ENCODE peak calls at places on chromosomes 16 and 17, in six cellular contexts. B is H1, R is GM12878, L is K562, Z is GM12891, V is HepG2. K is an unnamed sample.

GRCh38 chr17:46972346-46972745 is 6.7 kb downstream of the RPRML start:
- DNase-seq in B (no peak), R (no peak), Z (no peak), L (no peak), V (no peak), K (no peak)

GRCh38 chr16:11526921-11527320 is 59.8 kb downstream of the LITAF start:
- DNase-seq in V (no peak), Z (no peak), B (peak), L (no peak), R (no peak), K (no peak)

GRCh38 chr16:50814043-50814442 is 72.2 kb downstream of the CYLD start:
- DNase-seq in L (no peak), Z (no peak), B (peak), R (no peak), V (no peak), K (no peak)

GRCh38 chr17:42781639-42782401 is 1.4 kb downstream of the WNK4 start:
- DNase-seq in L (no peak), R (no peak), Z (no peak), B (no peak), V (no peak), K (no peak)

GRCh38 chr17:17435323-17435722 is 41.5 kb upstream of the MED9 start:
- DNase-seq in Z (no peak), V (peak), B (no peak), L (no peak), R (no peak), K (no peak)

GRCh38 chr16:89565506-89566372 is 5.3 kb downstream of the RPL13 start:
- DNase-seq in Z (no peak), B (peak), L (peak), R (no peak), V (peak), K (no peak)

GRCh38 chr16:90012978-90013745 is 6.1 kb downstream of the DBNDD1 start:
- DNase-seq in L (no peak), R (no peak), Z (no peak), V (no peak), B (no peak), K (no peak)

GRCh38 chr17:30908717-30909420 is 2.8 kb upstream of the TEFM start:
- DNase-seq in R (no peak), B (no peak), V (no peak), L (no peak), Z (no peak), K (no peak)

GRCh38 chr17:28968269-28968913 is 17.1 kb upstream of the PHF12 start:
- DNase-seq in B (no peak), Z (no peak), L (no peak), V (no peak), R (no peak), K (no peak)

GRCh38 chr17:61414141-61414935 is 14.7 kb downstream of the TBX2 start:
- DNase-seq in L (peak), Z (no peak), R (no peak), B (peak), V (no peak), K (no peak)

GRCh38 chr17:41689497-41690299 is 1.0 kb downstream of the EIF1 start:
- DNase-seq in L (no peak), B (peak), R (no peak), V (peak), Z (no peak), K (no peak)

GRCh38 chr16:75022567-75022966 is 23.7 kb downstream of the ZNRF1 start:
- DNase-seq in B (no peak), L (no peak), Z (no peak), R (no peak), V (no peak), K (no peak)

GRCh38 chr17:9020096-9020823 is 1.1 kb upstream of the NTN1 start:
- DNase-seq in V (no peak), Z (no peak), R (no peak), L (no peak), B (no peak), K (no peak)

GRCh38 chr17:2814499-2815341 is 18.5 kb downstream of the RAP1GAP2 start:
- DNase-seq in B (no peak), V (no peak), R (peak), L (no peak), Z (peak), K (no peak)

GRCh38 chr17:37741334-37742113 is 3.3 kb downstream of the HNF1B start:
- DNase-seq in L (no peak), V (no peak), Z (no peak), R (no peak), B (no peak), K (no peak)

GRCh38 chr17:5047446-5047845 is 12.2 kb upstream of the SLC52A1 start:
- DNase-seq in R (no peak), L (no peak), Z (no peak), B (no peak), V (no peak), K (no peak)

GRCh38 chr17:36862116-36862920 is 75.0 kb upstream of the LHX1 start:
- DNase-seq in R (no peak), V (no peak), L (peak), B (no peak), Z (no peak), K (no peak)

GRCh38 chr16:88469615-88470395 is 16.7 kb downstream of the ZFPM1 start:
- DNase-seq in Z (no peak), B (no peak), L (no peak), V (no peak), R (no peak), K (no peak)

GRCh38 chr17:8859029-8859803 is 8.3 kb downstream of the PIK3R6 start:
- DNase-seq in R (no peak), L (no peak), B (no peak), Z (no peak), V (peak), K (no peak)

GRCh38 chr17:42891539-42892152 is 9.0 kb upstream of the G6PC1 start:
- DNase-seq in L (no peak), B (peak), Z (no peak), R (no peak), V (peak), K (no peak)

GRCh38 chr17:33674685-33675084 is 381.6 kb upstream of the ASIC2 start:
- DNase-seq in V (peak), R (peak), L (peak), B (peak), Z (peak), K (peak)
- TF ChIP-seq TAF1 in V (no peak), R (no peak), L (no peak), B (no peak), Z (no peak), K (no peak)

GRCh38 chr17:80653856-80654255 is 109.2 kb downstream of the RPTOR start:
- DNase-seq in V (no peak), B (no peak), R (no peak), L (no peak), Z (no peak), K (no peak)

GRCh38 chr17:80655588-80655987 is 111.0 kb downstream of the RPTOR start:
- DNase-seq in R (no peak), L (no peak), B (no peak), Z (no peak), V (no peak), K (no peak)

GRCh38 chr17:80657561-80657960 is 112.9 kb downstream of the RPTOR start:
- DNase-seq in B (no peak), Z (no peak), V (no peak), R (no peak), L (no peak), K (no peak)

GRCh38 chr17:80658821-80659220 is 114.2 kb downstream of the RPTOR start:
- DNase-seq in V (no peak), L (no peak), B (no peak), R (no peak), Z (no peak), K (no peak)

DNA sequence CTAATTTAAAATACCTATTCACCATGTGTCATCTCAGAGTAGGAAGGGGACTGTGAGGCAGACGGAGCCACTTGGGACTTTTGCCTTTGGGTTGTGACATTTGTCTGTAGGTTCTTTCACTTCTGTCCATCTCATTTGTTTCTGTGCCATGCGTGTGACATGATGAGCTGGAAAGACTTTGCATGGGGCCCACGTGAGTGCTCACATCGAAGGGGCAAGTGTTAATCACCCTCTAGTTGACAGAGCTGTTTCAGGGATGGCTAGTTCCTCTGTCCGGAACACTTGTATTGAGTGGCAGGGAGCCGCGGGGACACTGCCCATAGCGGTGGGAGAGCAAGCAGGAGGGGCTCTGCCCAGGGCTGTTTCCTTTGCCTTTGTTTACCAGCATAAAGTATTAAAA is 112.0 kb downstream of the RPTOR start:
- DNase-seq in V (no peak), R (peak), Z (no peak), L (no peak), B (no peak), K (no peak)
- TF ChIP-seq POLR2AphosphoS5 in V (no peak), R (no peak), Z (no peak), L (no peak), B (no peak), K (no peak)

GRCh38 chr16:57807252-57807967 is 5.1 kb upstream of the KIFC3 start:
- DNase-seq in Z (no peak), R (no peak), V (no peak), B (no peak), L (no peak), K (no peak)
- TF ChIP-seq POLR2A in Z (no peak), R (no peak), V (no peak), B (no peak), L (no peak), K (no peak)

DNA sequence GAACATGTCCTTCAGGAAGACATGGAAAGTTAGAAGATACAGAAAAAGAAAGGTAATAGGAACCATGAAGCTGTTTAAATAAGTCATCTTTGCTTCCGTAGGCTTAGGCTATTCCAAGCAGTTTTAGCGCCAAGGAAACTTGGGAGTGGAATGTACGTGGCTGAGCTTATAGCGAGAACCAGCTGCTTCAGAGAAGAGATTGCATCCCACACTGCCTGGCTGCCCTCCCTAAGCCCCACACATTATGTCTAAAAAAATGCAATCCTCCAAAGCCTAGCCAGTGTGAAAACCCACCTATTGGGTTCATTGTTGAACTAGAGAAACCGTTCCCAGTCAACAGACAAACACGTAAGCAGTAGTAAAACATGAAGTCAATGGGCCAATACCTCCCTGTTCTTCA is 149.9 kb downstream of the SLC39A11 start:
- DNase-seq in Z (no peak), V (no peak), B (no peak), R (no peak), L (no peak), K (no peak)
- TF ChIP-seq TAF1 in Z (no peak), V (no peak), B (no peak), R (no peak), L (no peak), K (no peak)

GRCh38 chr17:7560172-7561027 is 1.3 kb upstream of the SENP3 start:
- DNase-seq in Z (peak), R (no peak), L (peak), V (peak), B (peak), K (no peak)

GRCh38 chr17:7559307-7560171 is 989 bp downstream of the TNFSF13 start:
- DNase-seq in V (no peak), L (no peak), B (no peak), Z (no peak), R (no peak), K (no peak)

GRCh38 chr17:7562208-7562605 is 488 bp downstream of the SENP3 start:
- DNase-seq in Z (no peak), B (no peak), L (no peak), R (no peak), V (no peak), K (no peak)

GRCh38 chr17:7561589-7562207 is at the start of gene SENP3:
- DNase-seq in B (peak), R (no peak), Z (peak), L (peak), V (peak), K (peak)

DNA sequence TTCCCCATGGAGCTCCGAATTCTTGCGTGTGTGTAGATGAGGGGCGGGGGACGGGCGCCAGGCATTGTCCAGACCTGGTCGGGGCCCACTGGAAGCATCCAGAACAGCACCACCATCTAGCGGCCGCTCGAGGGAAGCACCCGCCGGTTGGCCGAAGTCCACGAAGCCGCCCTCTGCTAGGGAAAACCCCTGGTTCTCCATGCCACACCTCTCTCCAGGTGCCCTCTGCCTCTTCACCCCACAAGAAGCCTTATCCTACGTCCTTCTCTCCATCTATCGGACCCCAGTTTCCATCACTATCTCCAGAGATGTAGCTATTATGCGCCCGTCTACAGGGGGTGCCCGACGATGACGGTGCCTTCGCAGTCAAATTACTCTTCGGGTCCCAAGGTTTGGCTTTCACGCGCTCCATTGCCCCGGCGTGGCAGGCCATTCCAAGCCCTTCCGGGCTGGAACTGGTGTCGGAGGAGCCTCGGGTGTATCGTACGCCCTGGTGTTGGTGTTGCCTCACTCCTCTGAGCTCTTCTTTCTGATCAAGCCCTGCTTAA is 617 bp upstream of the SENP3 start:
- DNase-seq in L (peak), Z (peak), V (peak), B (peak), R (no peak), K (peak)
- TF ChIP-seq POLR2AphosphoS5 in L (no peak), Z (no peak), V (no peak), B (no peak), R (no peak), K (no peak)